ENCODE peak calls at places on chromosomes 16 and 17, in seven cellular contexts. One of them, this sample, is unnamed.

GRCh38 chr16:56936491-56936890 is 4.5 kb downstream of the HERPUD1 start:
- DNase-seq in ovary: no peak
- DNase-seq in adrenal gland: no peak
- DNase-seq in A549: no peak
- DNase-seq in lower leg skin: no peak
- DNase-seq in heart left ventricle: no peak
- DNase-seq in stomach: no peak
- DNase-seq in this sample: no peak

GRCh38 chr16:64740261-64740660 is 381.6 kb downstream of the CDH11 start:
- DNase-seq in A549: no peak
- DNase-seq in heart left ventricle: no peak
- DNase-seq in ovary: no peak
- DNase-seq in lower leg skin: no peak
- DNase-seq in adrenal gland: no peak
- DNase-seq in stomach: no peak
- DNase-seq in this sample: no peak

GRCh38 chr16:42069-42457 is 11.3 kb downstream of the POLR3K start:
- DNase-seq in adrenal gland: no peak
- DNase-seq in ovary: no peak
- DNase-seq in lower leg skin: no peak
- DNase-seq in stomach: no peak
- DNase-seq in A549: no peak
- DNase-seq in heart left ventricle: no peak
- DNase-seq in this sample: no peak

GRCh38 chr16:19137201-19137601 is 23.4 kb downstream of the ITPRIPL2 start:
- DNase-seq in heart left ventricle: no peak
- DNase-seq in adrenal gland: no peak
- DNase-seq in stomach: no peak
- DNase-seq in ovary: no peak
- DNase-seq in A549: no peak
- DNase-seq in lower leg skin: peak
- DNase-seq in this sample: no peak

GRCh38 chr17:30378191-30378796 is 433 bp upstream of the CPD start:
- DNase-seq in lower leg skin: no peak
- DNase-seq in A549: no peak
- DNase-seq in heart left ventricle: peak
- DNase-seq in ovary: peak
- DNase-seq in adrenal gland: peak
- DNase-seq in stomach: peak
- DNase-seq in this sample: peak

GRCh38 chr17:15092762-15093161 is 172.4 kb downstream of the PMP22 start:
- DNase-seq in heart left ventricle: no peak
- DNase-seq in lower leg skin: no peak
- DNase-seq in A549: no peak
- DNase-seq in stomach: no peak
- DNase-seq in adrenal gland: no peak
- DNase-seq in ovary: no peak
- DNase-seq in this sample: no peak

GRCh38 chr17:75557075-75557851 is 30.3 kb upstream of the MYO15B start:
- DNase-seq in heart left ventricle: no peak
- DNase-seq in stomach: peak
- DNase-seq in lower leg skin: no peak
- DNase-seq in A549: peak
- DNase-seq in adrenal gland: peak
- DNase-seq in ovary: peak
- DNase-seq in this sample: no peak

GRCh38 chr16:11198817-11199216 is 57.2 kb downstream of the SOCS1 start:
- DNase-seq in A549: peak
- DNase-seq in heart left ventricle: no peak
- DNase-seq in stomach: peak
- DNase-seq in ovary: no peak
- DNase-seq in adrenal gland: no peak
- DNase-seq in lower leg skin: no peak
- DNase-seq in this sample: no peak

GRCh38 chr17:28712037-28712704 is 483 bp upstream of the PROCA1 start:
- DNase-seq in heart left ventricle: peak
- DNase-seq in ovary: no peak
- DNase-seq in stomach: no peak
- DNase-seq in A549: no peak
- DNase-seq in adrenal gland: no peak
- DNase-seq in lower leg skin: peak
- DNase-seq in this sample: peak

GRCh38 chr16:1069154-1069553 is 3.4 kb upstream of the SSTR5 start:
- DNase-seq in heart left ventricle: no peak
- DNase-seq in A549: no peak
- DNase-seq in lower leg skin: no peak
- DNase-seq in ovary: no peak
- DNase-seq in stomach: no peak
- DNase-seq in adrenal gland: no peak
- DNase-seq in this sample: no peak

GRCh38 chr16:8948831-8949230 is 14.9 kb downstream of the USP7 start:
- DNase-seq in stomach: no peak
- DNase-seq in A549: no peak
- DNase-seq in lower leg skin: no peak
- DNase-seq in heart left ventricle: no peak
- DNase-seq in adrenal gland: no peak
- DNase-seq in ovary: no peak
- DNase-seq in this sample: no peak

GRCh38 chr17:74779948-74780400 is 3.8 kb upstream of the NAT9 start:
- DNase-seq in adrenal gland: no peak
- DNase-seq in A549: no peak
- DNase-seq in lower leg skin: no peak
- DNase-seq in ovary: no peak
- DNase-seq in heart left ventricle: no peak
- DNase-seq in stomach: peak
- DNase-seq in this sample: peak

GRCh38 chr16:715448-716249 is 731 bp downstream of the METRN start:
- DNase-seq in lower leg skin: no peak
- DNase-seq in adrenal gland: no peak
- DNase-seq in heart left ventricle: no peak
- DNase-seq in ovary: no peak
- DNase-seq in stomach: no peak
- DNase-seq in A549: no peak
- DNase-seq in this sample: no peak

GRCh38 chr16:88382491-88383400 is at the start of gene ZNF469:
- DNase-seq in lower leg skin: no peak
- DNase-seq in stomach: peak
- DNase-seq in adrenal gland: no peak
- DNase-seq in A549: peak
- DNase-seq in ovary: peak
- DNase-seq in heart left ventricle: no peak
- DNase-seq in this sample: no peak

GRCh38 chr17:48102700-48103378 is 1.6 kb upstream of the CBX1 start:
- DNase-seq in stomach: no peak
- DNase-seq in heart left ventricle: no peak
- DNase-seq in A549: no peak
- DNase-seq in lower leg skin: no peak
- DNase-seq in adrenal gland: no peak
- DNase-seq in ovary: no peak
- DNase-seq in this sample: no peak

GRCh38 chr17:75338335-75338734 is 49.1 kb upstream of the SLC25A19 start:
- DNase-seq in ovary: no peak
- DNase-seq in stomach: no peak
- DNase-seq in heart left ventricle: no peak
- DNase-seq in adrenal gland: no peak
- DNase-seq in lower leg skin: no peak
- DNase-seq in A549: no peak
- DNase-seq in this sample: no peak

DNA sequence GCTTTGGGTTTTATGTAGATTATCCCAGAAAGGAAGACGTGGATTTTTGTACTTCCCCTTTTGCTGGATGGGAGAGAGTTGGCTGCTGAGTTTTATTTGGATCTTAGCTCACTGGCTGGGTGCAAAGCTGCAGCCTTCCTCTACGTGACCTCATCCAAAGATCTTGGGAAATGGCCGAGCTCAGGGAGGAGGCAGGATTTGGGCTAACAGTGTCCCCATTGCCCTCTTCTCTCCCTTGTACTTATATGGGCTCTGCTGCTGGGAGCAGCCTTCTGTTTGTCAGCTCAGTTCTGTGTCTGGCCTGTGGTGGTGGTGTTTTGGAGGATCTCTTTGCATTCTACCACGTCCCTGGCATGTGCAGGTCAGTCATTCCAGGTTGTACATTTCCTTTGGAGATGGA is 2.0 kb downstream of the AOC3 start:
- DNase-seq in A549: no peak
- DNase-seq in stomach: no peak
- DNase-seq in ovary: no peak
- DNase-seq in heart left ventricle: no peak
- DNase-seq in adrenal gland: no peak
- DNase-seq in lower leg skin: no peak
- DNase-seq in this sample: no peak
- TF ChIP-seq POLR2A in A549: no peak
- TF ChIP-seq POLR2A in stomach: no peak
- TF ChIP-seq POLR2A in ovary: no peak
- TF ChIP-seq POLR2A in heart left ventricle: no peak
- TF ChIP-seq POLR2A in adrenal gland: no peak
- TF ChIP-seq POLR2A in lower leg skin: no peak
- TF ChIP-seq POLR2A in this sample: no peak

GRCh38 chr16:67537636-67538591 is 9.3 kb downstream of the RIPOR1 start:
- DNase-seq in stomach: peak
- DNase-seq in heart left ventricle: peak
- DNase-seq in lower leg skin: peak
- DNase-seq in adrenal gland: peak
- DNase-seq in A549: no peak
- DNase-seq in ovary: peak
- DNase-seq in this sample: peak
- TF ChIP-seq POLR2A in stomach: no peak
- TF ChIP-seq POLR2A in heart left ventricle: no peak
- TF ChIP-seq POLR2A in lower leg skin: no peak
- TF ChIP-seq POLR2A in adrenal gland: peak
- TF ChIP-seq POLR2A in A549: no peak
- TF ChIP-seq POLR2A in ovary: no peak
- TF ChIP-seq POLR2A in this sample: no peak

DNA sequence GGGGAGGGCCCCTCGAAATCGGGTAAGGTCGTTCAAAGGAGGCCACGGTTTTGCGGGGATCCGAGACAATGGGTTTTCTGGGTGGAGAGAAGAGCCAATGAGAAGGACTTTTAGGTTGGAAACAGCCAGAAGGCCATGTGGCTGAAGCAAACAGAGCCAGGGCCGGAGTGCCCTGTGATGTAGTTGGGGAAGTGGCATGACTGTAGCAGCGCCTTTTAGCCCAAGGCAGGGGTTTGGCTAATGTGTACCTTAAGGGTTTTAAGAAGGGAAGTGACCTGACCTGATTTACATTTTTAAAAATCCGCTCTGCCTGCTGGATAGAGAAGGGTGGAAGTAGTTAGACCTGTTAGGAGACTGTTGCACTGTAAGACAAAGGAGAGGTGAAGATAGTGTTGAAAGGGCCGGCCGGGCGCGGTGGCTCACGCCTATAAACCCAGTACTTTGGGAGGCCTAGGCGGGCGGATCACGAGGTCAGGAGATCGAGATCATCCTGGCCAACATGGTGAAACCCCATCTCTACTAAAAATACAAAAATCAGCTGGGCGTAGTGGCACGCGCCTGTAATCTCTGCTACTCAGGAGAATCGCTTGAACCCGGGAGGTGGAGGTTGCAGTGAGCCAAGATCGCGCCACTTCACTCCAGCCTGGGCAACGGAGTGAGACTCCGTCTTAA is 1.0 kb downstream of the LYRM1 start:
- DNase-seq in lower leg skin: peak
- DNase-seq in adrenal gland: peak
- DNase-seq in ovary: peak
- DNase-seq in heart left ventricle: peak
- DNase-seq in stomach: peak
- DNase-seq in A549: peak
- DNase-seq in this sample: no peak
- TF ChIP-seq POLR2A in lower leg skin: no peak
- TF ChIP-seq POLR2A in adrenal gland: peak
- TF ChIP-seq POLR2A in ovary: peak
- TF ChIP-seq POLR2A in heart left ventricle: no peak
- TF ChIP-seq POLR2A in stomach: no peak
- TF ChIP-seq POLR2A in A549: no peak
- TF ChIP-seq POLR2A in this sample: no peak

GRCh38 chr17:60300011-60300410 is 91.9 kb downstream of the USP32 start:
- DNase-seq in stomach: no peak
- DNase-seq in lower leg skin: no peak
- DNase-seq in A549: no peak
- DNase-seq in adrenal gland: no peak
- DNase-seq in heart left ventricle: no peak
- DNase-seq in ovary: no peak
- DNase-seq in this sample: no peak
- TF ChIP-seq POLR2A in stomach: no peak
- TF ChIP-seq POLR2A in lower leg skin: no peak
- TF ChIP-seq POLR2A in A549: no peak
- TF ChIP-seq POLR2A in adrenal gland: no peak
- TF ChIP-seq POLR2A in heart left ventricle: no peak
- TF ChIP-seq POLR2A in ovary: no peak
- TF ChIP-seq POLR2A in this sample: no peak

GRCh38 chr16:75486666-75487313 is 8.5 kb downstream of the CHST6 start:
- DNase-seq in heart left ventricle: no peak
- DNase-seq in A549: no peak
- DNase-seq in lower leg skin: no peak
- DNase-seq in stomach: no peak
- DNase-seq in adrenal gland: no peak
- DNase-seq in ovary: no peak
- DNase-seq in this sample: no peak
- TF ChIP-seq POLR2A in heart left ventricle: no peak
- TF ChIP-seq POLR2A in A549: no peak
- TF ChIP-seq POLR2A in lower leg skin: no peak
- TF ChIP-seq POLR2A in stomach: no peak
- TF ChIP-seq POLR2A in adrenal gland: no peak
- TF ChIP-seq POLR2A in ovary: no peak
- TF ChIP-seq POLR2A in this sample: no peak

GRCh38 chr16:50575743-50576142 is 27.5 kb downstream of the NKD1 start:
- DNase-seq in lower leg skin: no peak
- DNase-seq in stomach: no peak
- DNase-seq in A549: no peak
- DNase-seq in adrenal gland: no peak
- DNase-seq in heart left ventricle: no peak
- DNase-seq in ovary: no peak
- DNase-seq in this sample: no peak

GRCh38 chr16:50572700-50573099 is 24.5 kb downstream of the NKD1 start:
- DNase-seq in lower leg skin: no peak
- DNase-seq in ovary: no peak
- DNase-seq in stomach: no peak
- DNase-seq in adrenal gland: no peak
- DNase-seq in heart left ventricle: no peak
- DNase-seq in A549: no peak
- DNase-seq in this sample: no peak

GRCh38 chr16:50574852-50575251 is 26.7 kb downstream of the NKD1 start:
- DNase-seq in heart left ventricle: no peak
- DNase-seq in ovary: no peak
- DNase-seq in lower leg skin: no peak
- DNase-seq in A549: no peak
- DNase-seq in stomach: no peak
- DNase-seq in adrenal gland: no peak
- DNase-seq in this sample: no peak

GRCh38 chr16:50573279-50573678 is 25.1 kb downstream of the NKD1 start:
- DNase-seq in lower leg skin: no peak
- DNase-seq in adrenal gland: no peak
- DNase-seq in heart left ventricle: no peak
- DNase-seq in A549: no peak
- DNase-seq in stomach: no peak
- DNase-seq in ovary: no peak
- DNase-seq in this sample: no peak

GRCh38 chr16:50573947-50574751 is 26.0 kb downstream of the NKD1 start:
- DNase-seq in heart left ventricle: peak
- DNase-seq in adrenal gland: no peak
- DNase-seq in ovary: peak
- DNase-seq in lower leg skin: no peak
- DNase-seq in stomach: no peak
- DNase-seq in A549: no peak
- DNase-seq in this sample: no peak
- TF ChIP-seq POLR2A in heart left ventricle: no peak
- TF ChIP-seq POLR2A in adrenal gland: no peak
- TF ChIP-seq POLR2A in ovary: no peak
- TF ChIP-seq POLR2A in lower leg skin: no peak
- TF ChIP-seq POLR2A in stomach: no peak
- TF ChIP-seq POLR2A in A549: no peak
- TF ChIP-seq POLR2A in this sample: no peak